ENCODE peak calls at places on chromosome X, in five cellular contexts. One of them, this sample, is unnamed.

GRCh38 chrX:7412840-7413239 is 264.9 kb upstream of the PUDP start:
- DNase-seq in Ammon's horn: no peak
- DNase-seq in adipocyte: no peak
- DNase-seq in activated CD8-positive, alpha-beta memory T cell treated with anti-CD3 and anti-CD28 coated beads, Interleukin-2, amount 50 U/mL, for 4 hours: no peak
- DNase-seq in MM.1S: no peak
- DNase-seq in this sample: no peak

GRCh38 chrX:281166-281999 is at the start of gene PLCXD1:
- DNase-seq in Ammon's horn: peak
- DNase-seq in adipocyte: no peak
- DNase-seq in activated CD8-positive, alpha-beta memory T cell treated with anti-CD3 and anti-CD28 coated beads, Interleukin-2, amount 50 U/mL, for 4 hours: no peak
- DNase-seq in MM.1S: peak
- DNase-seq in this sample: peak

GRCh38 chrX:120205816-120206753 is 44.5 kb upstream of the ZBTB33 start:
- DNase-seq in Ammon's horn: no peak
- DNase-seq in adipocyte: no peak
- DNase-seq in activated CD8-positive, alpha-beta memory T cell treated with anti-CD3 and anti-CD28 coated beads, Interleukin-2, amount 50 U/mL, for 4 hours: no peak
- DNase-seq in MM.1S: no peak
- DNase-seq in this sample: no peak

GRCh38 chrX:134933248-134933647 is 57.5 kb upstream of the SMIM10 start:
- DNase-seq in Ammon's horn: no peak
- DNase-seq in adipocyte: no peak
- DNase-seq in activated CD8-positive, alpha-beta memory T cell treated with anti-CD3 and anti-CD28 coated beads, Interleukin-2, amount 50 U/mL, for 4 hours: no peak
- DNase-seq in MM.1S: no peak
- DNase-seq in this sample: peak

GRCh38 chrX:22134681-22135080 is 102.6 kb downstream of the PHEX start:
- DNase-seq in Ammon's horn: no peak
- DNase-seq in adipocyte: peak
- DNase-seq in activated CD8-positive, alpha-beta memory T cell treated with anti-CD3 and anti-CD28 coated beads, Interleukin-2, amount 50 U/mL, for 4 hours: no peak
- DNase-seq in MM.1S: no peak
- DNase-seq in this sample: peak

GRCh38 chrX:45198706-45199105 is 2.0 kb downstream of the DIPK2B start:
- DNase-seq in Ammon's horn: no peak
- DNase-seq in adipocyte: no peak
- DNase-seq in activated CD8-positive, alpha-beta memory T cell treated with anti-CD3 and anti-CD28 coated beads, Interleukin-2, amount 50 U/mL, for 4 hours: no peak
- DNase-seq in MM.1S: no peak
- DNase-seq in this sample: no peak

GRCh38 chrX:53280703-53281320 is 572 bp downstream of the IQSEC2 start:
- DNase-seq in Ammon's horn: no peak
- DNase-seq in adipocyte: peak
- DNase-seq in activated CD8-positive, alpha-beta memory T cell treated with anti-CD3 and anti-CD28 coated beads, Interleukin-2, amount 50 U/mL, for 4 hours: no peak
- DNase-seq in MM.1S: no peak
- DNase-seq in this sample: peak

GRCh38 chrX:56600141-56600540 is 36.7 kb downstream of the UBQLN2 start:
- DNase-seq in Ammon's horn: no peak
- DNase-seq in adipocyte: no peak
- DNase-seq in activated CD8-positive, alpha-beta memory T cell treated with anti-CD3 and anti-CD28 coated beads, Interleukin-2, amount 50 U/mL, for 4 hours: no peak
- DNase-seq in MM.1S: no peak
- DNase-seq in this sample: peak

GRCh38 chrX:153637121-153638040 is 9.6 kb upstream of the DUSP9 start:
- DNase-seq in Ammon's horn: no peak
- DNase-seq in adipocyte: no peak
- DNase-seq in activated CD8-positive, alpha-beta memory T cell treated with anti-CD3 and anti-CD28 coated beads, Interleukin-2, amount 50 U/mL, for 4 hours: no peak
- DNase-seq in MM.1S: no peak
- DNase-seq in this sample: no peak

GRCh38 chrX:39665830-39666518 is 431.8 kb downstream of the BCOR start:
- DNase-seq in Ammon's horn: no peak
- DNase-seq in adipocyte: peak
- DNase-seq in activated CD8-positive, alpha-beta memory T cell treated with anti-CD3 and anti-CD28 coated beads, Interleukin-2, amount 50 U/mL, for 4 hours: no peak
- DNase-seq in MM.1S: no peak
- DNase-seq in this sample: peak

GRCh38 chrX:43707812-43708548 is 51.9 kb downstream of the MAOA start:
- DNase-seq in Ammon's horn: no peak
- DNase-seq in adipocyte: peak
- DNase-seq in activated CD8-positive, alpha-beta memory T cell treated with anti-CD3 and anti-CD28 coated beads, Interleukin-2, amount 50 U/mL, for 4 hours: no peak
- DNase-seq in MM.1S: no peak
- DNase-seq in this sample: peak

GRCh38 chrX:68930576-68931317 is 101.9 kb downstream of the EFNB1 start:
- DNase-seq in Ammon's horn: no peak
- DNase-seq in adipocyte: no peak
- DNase-seq in activated CD8-positive, alpha-beta memory T cell treated with anti-CD3 and anti-CD28 coated beads, Interleukin-2, amount 50 U/mL, for 4 hours: no peak
- DNase-seq in MM.1S: no peak
- DNase-seq in this sample: no peak

GRCh38 chrX:54509401-54509800 is 13.4 kb upstream of the FGD1 start:
- DNase-seq in Ammon's horn: no peak
- DNase-seq in adipocyte: peak
- DNase-seq in activated CD8-positive, alpha-beta memory T cell treated with anti-CD3 and anti-CD28 coated beads, Interleukin-2, amount 50 U/mL, for 4 hours: no peak
- DNase-seq in MM.1S: no peak
- DNase-seq in this sample: peak

GRCh38 chrX:39576081-39576701 is 521.6 kb downstream of the BCOR start:
- DNase-seq in Ammon's horn: peak
- DNase-seq in adipocyte: no peak
- DNase-seq in activated CD8-positive, alpha-beta memory T cell treated with anti-CD3 and anti-CD28 coated beads, Interleukin-2, amount 50 U/mL, for 4 hours: no peak
- DNase-seq in MM.1S: no peak
- DNase-seq in this sample: no peak

GRCh38 chrX:136687457-136687856 is 39.5 kb downstream of the CD40LG start:
- DNase-seq in Ammon's horn: no peak
- DNase-seq in adipocyte: no peak
- DNase-seq in activated CD8-positive, alpha-beta memory T cell treated with anti-CD3 and anti-CD28 coated beads, Interleukin-2, amount 50 U/mL, for 4 hours: peak
- DNase-seq in MM.1S: no peak
- DNase-seq in this sample: no peak

GRCh38 chrX:9542106-9542764 is 77.4 kb downstream of the TBL1X start:
- DNase-seq in Ammon's horn: no peak
- DNase-seq in adipocyte: no peak
- DNase-seq in activated CD8-positive, alpha-beta memory T cell treated with anti-CD3 and anti-CD28 coated beads, Interleukin-2, amount 50 U/mL, for 4 hours: no peak
- DNase-seq in MM.1S: no peak
- DNase-seq in this sample: peak

GRCh38 chrX:44974462-44974861 is 101.5 kb downstream of the KDM6A start:
- DNase-seq in Ammon's horn: no peak
- DNase-seq in adipocyte: peak
- DNase-seq in activated CD8-positive, alpha-beta memory T cell treated with anti-CD3 and anti-CD28 coated beads, Interleukin-2, amount 50 U/mL, for 4 hours: no peak
- DNase-seq in MM.1S: no peak
- DNase-seq in this sample: peak

GRCh38 chrX:154748712-154749339 is 2.1 kb downstream of the GAB3 start:
- DNase-seq in Ammon's horn: peak
- DNase-seq in adipocyte: peak
- DNase-seq in activated CD8-positive, alpha-beta memory T cell treated with anti-CD3 and anti-CD28 coated beads, Interleukin-2, amount 50 U/mL, for 4 hours: peak
- DNase-seq in MM.1S: peak
- DNase-seq in this sample: peak

GRCh38 chrX:75546724-75547123 is 23.9 kb upstream of the ZDHHC15 start:
- DNase-seq in Ammon's horn: no peak
- DNase-seq in adipocyte: no peak
- DNase-seq in activated CD8-positive, alpha-beta memory T cell treated with anti-CD3 and anti-CD28 coated beads, Interleukin-2, amount 50 U/mL, for 4 hours: no peak
- DNase-seq in MM.1S: no peak
- DNase-seq in this sample: no peak

GRCh38 chrX:42696551-42697129 is 81.3 kb downstream of the PPP1R2C start:
- DNase-seq in Ammon's horn: no peak
- DNase-seq in adipocyte: no peak
- DNase-seq in activated CD8-positive, alpha-beta memory T cell treated with anti-CD3 and anti-CD28 coated beads, Interleukin-2, amount 50 U/mL, for 4 hours: no peak
- DNase-seq in MM.1S: no peak
- DNase-seq in this sample: no peak

GRCh38 chrX:1359477-1359873 is 22.9 kb downstream of the IL3RA start:
- DNase-seq in Ammon's horn: no peak
- DNase-seq in adipocyte: no peak
- DNase-seq in activated CD8-positive, alpha-beta memory T cell treated with anti-CD3 and anti-CD28 coated beads, Interleukin-2, amount 50 U/mL, for 4 hours: no peak
- DNase-seq in MM.1S: no peak
- DNase-seq in this sample: no peak

GRCh38 chrX:39487166-39488006 is 610.4 kb downstream of the BCOR start:
- DNase-seq in Ammon's horn: no peak
- DNase-seq in adipocyte: no peak
- DNase-seq in activated CD8-positive, alpha-beta memory T cell treated with anti-CD3 and anti-CD28 coated beads, Interleukin-2, amount 50 U/mL, for 4 hours: no peak
- DNase-seq in MM.1S: no peak
- DNase-seq in this sample: no peak

GRCh38 chrX:147476008-147476407 is 435.7 kb upstream of the FMR1 start:
- DNase-seq in Ammon's horn: no peak
- DNase-seq in adipocyte: peak
- DNase-seq in activated CD8-positive, alpha-beta memory T cell treated with anti-CD3 and anti-CD28 coated beads, Interleukin-2, amount 50 U/mL, for 4 hours: no peak
- DNase-seq in MM.1S: peak
- DNase-seq in this sample: no peak

GRCh38 chrX:107978707-107979307 is 3.4 kb downstream of the TEX13B start:
- DNase-seq in Ammon's horn: peak
- DNase-seq in adipocyte: peak
- DNase-seq in activated CD8-positive, alpha-beta memory T cell treated with anti-CD3 and anti-CD28 coated beads, Interleukin-2, amount 50 U/mL, for 4 hours: no peak
- DNase-seq in MM.1S: no peak
- DNase-seq in this sample: peak

GRCh38 chrX:110852180-110852579 is 56.6 kb upstream of the CHRDL1 start:
- DNase-seq in Ammon's horn: no peak
- DNase-seq in adipocyte: peak
- DNase-seq in activated CD8-positive, alpha-beta memory T cell treated with anti-CD3 and anti-CD28 coated beads, Interleukin-2, amount 50 U/mL, for 4 hours: no peak
- DNase-seq in MM.1S: peak
- DNase-seq in this sample: peak

GRCh38 chrX:31931225-31931624 is 859.4 kb upstream of the FTHL17 start:
- DNase-seq in Ammon's horn: no peak
- DNase-seq in adipocyte: peak
- DNase-seq in activated CD8-positive, alpha-beta memory T cell treated with anti-CD3 and anti-CD28 coated beads, Interleukin-2, amount 50 U/mL, for 4 hours: no peak
- DNase-seq in MM.1S: no peak
- DNase-seq in this sample: no peak

GRCh38 chrX:103310592-103311400 is at the start of gene BEX2:
- DNase-seq in Ammon's horn: peak
- DNase-seq in adipocyte: peak
- DNase-seq in activated CD8-positive, alpha-beta memory T cell treated with anti-CD3 and anti-CD28 coated beads, Interleukin-2, amount 50 U/mL, for 4 hours: peak
- DNase-seq in MM.1S: peak
- DNase-seq in this sample: peak

GRCh38 chrX:13092455-13092941 is 48.1 kb upstream of the FAM9C start:
- DNase-seq in Ammon's horn: peak
- DNase-seq in adipocyte: no peak
- DNase-seq in activated CD8-positive, alpha-beta memory T cell treated with anti-CD3 and anti-CD28 coated beads, Interleukin-2, amount 50 U/mL, for 4 hours: peak
- DNase-seq in MM.1S: no peak
- DNase-seq in this sample: no peak

GRCh38 chrX:133868687-133869086 is 116.7 kb downstream of the GPC3 start:
- DNase-seq in Ammon's horn: no peak
- DNase-seq in adipocyte: no peak
- DNase-seq in activated CD8-positive, alpha-beta memory T cell treated with anti-CD3 and anti-CD28 coated beads, Interleukin-2, amount 50 U/mL, for 4 hours: no peak
- DNase-seq in MM.1S: peak
- DNase-seq in this sample: no peak

GRCh38 chrX:17642891-17643290 is 94.4 kb upstream of the SCML1 start:
- DNase-seq in Ammon's horn: no peak
- DNase-seq in adipocyte: no peak
- DNase-seq in activated CD8-positive, alpha-beta memory T cell treated with anti-CD3 and anti-CD28 coated beads, Interleukin-2, amount 50 U/mL, for 4 hours: no peak
- DNase-seq in MM.1S: no peak
- DNase-seq in this sample: no peak

GRCh38 chrX:31331045-31331444 is 259.2 kb upstream of the FTHL17 start:
- DNase-seq in Ammon's horn: no peak
- DNase-seq in adipocyte: no peak
- DNase-seq in activated CD8-positive, alpha-beta memory T cell treated with anti-CD3 and anti-CD28 coated beads, Interleukin-2, amount 50 U/mL, for 4 hours: no peak
- DNase-seq in MM.1S: no peak
- DNase-seq in this sample: no peak

This sample was measured in fibroblast of the aortic adventitia.